ENCODE peak calls at places on chromosomes 7 and 10, in eight cellular contexts. G, B, Q, I, F, V, L and D are unnamed samples. For H3K4me1, the result is how much of the 10 kb centered on the place peaks cover.

GRCh38 chr10:24453404-24453830 is 244.5 kb downstream of the KIAA1217 start:
- DNase-seq in I (no peak), B (no peak), V (no peak), G (no peak), L (no peak), Q (no peak), F (no peak), D (no peak)

GRCh38 chr7:128234475-128234874 is 6.6 kb upstream of the LEP start:
- DNase-seq in F (no peak), Q (no peak), B (no peak), L (no peak), G (no peak), V (no peak), I (no peak), D (no peak)

GRCh38 chr7:128014864-128015263 is 16.4 kb downstream of the LRRC4 start:
- DNase-seq in L (no peak), I (no peak), G (no peak), F (no peak), B (no peak), Q (no peak), V (no peak), D (no peak)

GRCh38 chr7:18177815-18178660 is 150.4 kb upstream of the PRPS1L1 start:
- DNase-seq in L (no peak), B (no peak), G (peak), V (peak), F (peak), Q (peak), I (peak), D (no peak)

GRCh38 chr7:51428226-51428887 is 111.7 kb upstream of the COBL start:
- DNase-seq in V (peak), L (no peak), B (no peak), Q (peak), I (no peak), F (peak), G (no peak), D (peak)

GRCh38 chr7:66958708-66959350 is 36.6 kb downstream of the SBDS start:
- DNase-seq in I (no peak), B (no peak), Q (no peak), L (no peak), G (peak), F (no peak), V (no peak), D (no peak)

GRCh38 chr7:502296-502695 is 17.4 kb downstream of the PDGFA start:
- DNase-seq in V (no peak), Q (no peak), G (peak), B (peak), L (no peak), I (no peak), F (no peak), D (no peak)

GRCh38 chr10:103197177-103197576 is 4.1 kb upstream of the NT5C2 start:
- DNase-seq in V (no peak), Q (peak), F (peak), B (peak), L (peak), I (peak), G (peak), D (no peak)

GRCh38 chr7:26280723-26281122 is 10.9 kb upstream of the SNX10 start:
- DNase-seq in I (no peak), F (no peak), B (no peak), V (no peak), L (no peak), Q (no peak), G (no peak), D (no peak)

GRCh38 chr7:99193527-99194214 is 14.2 kb downstream of the KPNA7 start:
- DNase-seq in I (no peak), B (no peak), Q (no peak), V (no peak), G (peak), F (peak), L (no peak), D (no peak)

GRCh38 chr7:43148161-43148731 is 35.8 kb downstream of the HECW1 start:
- DNase-seq in Q (no peak), V (peak), L (no peak), B (no peak), G (no peak), I (no peak), F (peak), D (no peak)

GRCh38 chr7:50714851-50715250 is 67.8 kb downstream of the GRB10 start:
- DNase-seq in G (no peak), L (no peak), F (peak), Q (no peak), I (no peak), B (no peak), V (no peak), D (no peak)

GRCh38 chr7:140546947-140547346 is 67.6 kb upstream of the MKRN1 start:
- DNase-seq in G (no peak), I (no peak), V (no peak), F (no peak), B (no peak), L (no peak), Q (no peak), D (no peak)

GRCh38 chr7:100867040-100867795 is at the start of gene TRIP6:
- DNase-seq in L (peak), G (peak), F (peak), V (peak), Q (peak), B (peak), I (no peak), D (no peak)

GRCh38 chr10:24456319-24456718 is 247.4 kb downstream of the KIAA1217 start:
- DNase-seq in F (peak), B (no peak), G (no peak), V (no peak), I (no peak), Q (peak), L (no peak), D (no peak)

GRCh38 chr10:29186221-29186620 is 102.6 kb upstream of the LYZL1 start:
- DNase-seq in G (no peak), Q (no peak), I (no peak), B (no peak), F (peak), L (no peak), V (no peak), D (no peak)

GRCh38 chr10:64306888-64307287 is 785.7 kb downstream of the REEP3 start:
- DNase-seq in G (no peak), F (no peak), V (no peak), Q (no peak), B (no peak), I (no peak), L (no peak), D (no peak)

GRCh38 chr7:98372993-98373392 is 27.9 kb downstream of the BAIAP2L1 start:
- DNase-seq in I (no peak), L (no peak), F (peak), V (no peak), B (no peak), G (no peak), Q (no peak), D (no peak)

GRCh38 chr7:40546616-40547501 is 412.1 kb downstream of the SUGCT start:
- DNase-seq in B (no peak), Q (no peak), F (peak), G (no peak), V (no peak), L (no peak), I (no peak), D (peak)

GRCh38 chr7:106979551-106980357 is 64.8 kb upstream of the PRKAR2B start:
- DNase-seq in V (no peak), I (no peak), B (no peak), F (no peak), L (peak), G (no peak), Q (no peak), D (no peak)

GRCh38 chr10:71528371-71529202 is 131.9 kb downstream of the CDH23 start:
- DNase-seq in F (no peak), L (no peak), B (peak), Q (no peak), G (no peak), I (no peak), V (no peak), D (no peak)

GRCh38 chr7:78530351-78530750 is 731.8 kb downstream of the PHTF2 start:
- DNase-seq in L (no peak), Q (no peak), V (no peak), I (peak), G (no peak), B (no peak), F (peak), D (no peak)

GRCh38 chr7:76225379-76225778 is 23.7 kb downstream of the SRRM3 start:
- DNase-seq in F (peak), G (no peak), V (peak), B (no peak), Q (peak), I (no peak), L (peak), D (no peak)

GRCh38 chr10:97498841-97499560 is at the start of gene UBTD1:
- DNase-seq in G (no peak), Q (peak), V (peak), B (peak), F (no peak), L (peak), I (no peak), D (peak)

GRCh38 chr7:178444-178843 is 13.9 kb upstream of the FAM20C start:
- DNase-seq in G (no peak), V (no peak), B (no peak), L (no peak), I (no peak), F (no peak), Q (no peak), D (no peak)

GRCh38 chr7:24786941-24787340 is 29.7 kb upstream of the GSDME start:
- DNase-seq in F (peak), L (no peak), V (no peak), I (peak), G (no peak), B (peak), Q (no peak), D (no peak)

GRCh38 chr7:137423321-137423720 is 79.8 kb upstream of the PTN start:
- DNase-seq in F (no peak), B (no peak), G (no peak), I (no peak), Q (no peak), L (no peak), V (no peak), D (no peak)

GRCh38 chr7:106177295-106177690 is 65.2 kb upstream of the SYPL1 start:
- DNase-seq in G (no peak), Q (no peak), V (no peak), F (no peak), I (no peak), B (no peak), L (no peak), D (no peak)

GRCh38 chr7:16791071-16791470 is 13.7 kb downstream of the AGR2 start:
- DNase-seq in B (no peak), F (peak), I (no peak), G (no peak), L (no peak), Q (no peak), V (no peak), D (no peak)

GRCh38 chr7:30804078-30804661 is 33.0 kb downstream of the MINDY4 start:
- DNase-seq in G (no peak), V (no peak), L (no peak), I (no peak), B (no peak), Q (no peak), F (peak), D (no peak)

GRCh38 chr7:36029846-36030510 is 123.1 kb upstream of the EEPD1 start:
- DNase-seq in I (no peak), Q (no peak), L (no peak), F (peak), B (no peak), V (no peak), G (no peak), D (no peak)

GRCh38 chr7:95511716-95512260 is 26.0 kb downstream of the ASB4 start:
- DNase-seq in Q (peak), F (peak), I (no peak), V (peak), G (no peak), L (peak), B (peak), D (peak)

GRCh38 chr10:77592510-77592909 is 45.1 kb downstream of the KCNMA1 start:
- DNase-seq in I (no peak), G (no peak), Q (no peak), L (no peak), B (no peak), V (no peak), F (no peak), D (no peak)

GRCh38 chr10:88337134-88337533 is 246.0 kb downstream of the RNLS start:
- DNase-seq in Q (no peak), B (no peak), G (no peak), L (no peak), I (no peak), F (no peak), V (no peak), D (no peak)

GRCh38 chr7:22779697-22780096 is 43.0 kb downstream of the TOMM7 start:
- DNase-seq in G (no peak), F (no peak), Q (no peak), V (no peak), I (no peak), B (no peak), L (no peak), D (no peak)

GRCh38 chr10:23755557-23755956 is 316.7 kb downstream of the OTUD1 start:
- DNase-seq in V (no peak), B (no peak), I (no peak), G (no peak), Q (no peak), L (no peak), F (no peak), D (no peak)

GRCh38 chr7:76286842-76287403 is 15.6 kb upstream of the HSPB1 start:
- DNase-seq in F (no peak), L (no peak), I (no peak), B (no peak), V (no peak), G (no peak), Q (no peak), D (no peak)

GRCh38 chr7:54679414-54679813 is 79.6 kb downstream of the SEC61G start:
- DNase-seq in G (no peak), L (no peak), I (no peak), F (no peak), V (no peak), B (no peak), Q (no peak), D (no peak)

DNA sequence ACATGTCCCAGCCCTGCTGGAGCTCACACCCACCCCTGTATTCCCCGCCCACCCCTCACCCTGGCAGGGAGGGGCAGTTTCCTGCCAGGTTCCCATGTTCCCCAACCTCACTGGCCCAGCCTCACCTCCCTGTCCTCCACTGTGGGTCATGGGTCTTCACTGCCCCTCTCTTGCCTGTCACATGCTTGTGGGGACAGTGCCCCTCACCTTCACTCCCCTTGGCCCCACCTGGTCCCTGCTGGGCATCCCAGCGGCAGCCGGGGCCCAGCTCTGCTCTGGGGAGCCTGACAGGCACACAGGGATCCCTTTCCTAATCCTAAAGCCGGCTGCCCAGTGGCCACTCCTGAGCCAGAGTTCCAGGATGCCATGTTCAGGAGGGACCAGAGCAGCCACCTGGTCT is 21.4 kb upstream of the ZNF862 start:
- DNase-seq in Q (no peak), V (no peak), L (no peak), G (peak), B (no peak), I (no peak), F (no peak), D (no peak)
- H3K4me3 ChIP-seq in Q (no peak), V (no peak), L (no peak), G (no peak), B (no peak), I (no peak), F (no peak), D (no peak)

GRCh38 chr10:43681721-43682120 is 33.0 kb upstream of the ZNF32 start:
- DNase-seq in V (no peak), G (no peak), B (no peak), F (no peak), I (no peak), Q (no peak), L (no peak), D (no peak)

GRCh38 chr10:43685744-43686143 is 37.1 kb upstream of the ZNF32 start:
- DNase-seq in Q (no peak), I (no peak), B (no peak), V (no peak), L (no peak), F (no peak), G (no peak), D (no peak)

GRCh38 chr10:43682956-43683355 is 34.3 kb upstream of the ZNF32 start:
- DNase-seq in V (no peak), B (no peak), I (no peak), F (no peak), Q (no peak), G (no peak), L (no peak), D (no peak)

GRCh38 chr10:43684198-43684559 is 35.5 kb upstream of the ZNF32 start:
- DNase-seq in F (no peak), Q (no peak), B (no peak), L (no peak), G (no peak), V (no peak), I (no peak), D (no peak)

GRCh38 chr10:43683451-43684197 is 34.9 kb upstream of the ZNF32 start:
- DNase-seq in I (no peak), V (peak), F (peak), B (no peak), Q (no peak), G (no peak), L (peak), D (peak)
- TF ChIP-seq CTCF in I (peak), V (peak), F (peak), B (peak), Q (peak), G (no peak), L (peak), D (peak)

GRCh38 chr10:117721883-117722282 is 179.3 kb downstream of the EMX2 start:
- DNase-seq in B (no peak), Q (no peak), V (no peak), I (no peak), L (no peak), G (no peak), F (no peak), D (no peak)
- H3K4me1 ChIP-seq in B (under half), Q (under half), V (under half), I (under half), L (under half), G (under half), F (under half), D (under half)

GRCh38 chr10:93062499-93063216 is 2.1 kb downstream of the CYP26C1 start:
- DNase-seq in F (no peak), Q (peak), I (no peak), G (peak), B (no peak), L (peak), V (peak), D (no peak)

GRCh38 chr10:93063217-93063976 is 2.8 kb downstream of the CYP26C1 start:
- DNase-seq in V (no peak), B (no peak), F (no peak), Q (no peak), I (no peak), G (no peak), L (no peak), D (no peak)

GRCh38 chr10:93061594-93062498 is 1.2 kb downstream of the CYP26C1 start:
- DNase-seq in B (no peak), I (no peak), F (no peak), L (no peak), V (no peak), Q (no peak), G (peak), D (no peak)

GRCh38 chr10:93059975-93060886 is at the start of gene CYP26C1:
- DNase-seq in F (no peak), B (no peak), Q (no peak), G (no peak), V (peak), I (no peak), L (no peak), D (no peak)

DNA sequence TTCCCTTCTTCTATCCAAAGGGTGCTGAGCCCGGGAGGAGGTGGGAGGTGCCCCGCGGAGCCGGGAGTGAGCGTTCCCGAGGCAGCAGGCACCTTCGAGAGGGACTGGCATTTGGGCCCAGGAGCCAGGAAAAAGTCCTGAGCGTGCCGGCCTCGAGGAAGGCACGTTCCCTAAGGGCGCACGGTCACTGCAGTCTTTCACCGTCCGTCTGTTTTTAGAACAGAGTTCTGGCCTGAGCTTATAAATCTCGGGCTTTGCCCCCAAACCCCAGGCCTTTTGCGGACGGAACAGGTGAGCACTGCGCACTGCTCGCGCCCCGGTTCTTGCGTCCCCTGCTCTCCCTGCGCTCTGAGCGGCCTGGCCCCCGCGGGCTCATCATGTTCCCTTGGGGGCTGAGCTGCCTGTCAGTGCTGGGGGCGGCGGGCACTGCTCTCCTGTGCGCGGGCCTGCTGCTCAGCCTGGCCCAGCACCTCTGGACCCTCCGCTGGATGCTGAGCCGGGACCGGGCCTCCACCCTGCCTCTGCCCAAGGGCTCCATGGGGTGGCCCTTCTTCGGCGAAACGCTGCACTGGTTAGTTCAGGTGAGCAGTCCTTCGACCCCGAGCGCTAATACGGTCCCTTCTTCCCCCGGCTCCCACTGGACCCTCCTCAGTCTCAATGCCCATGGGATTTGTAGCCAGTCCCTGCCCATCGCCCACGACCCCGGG is 442 bp downstream of the CYP26C1 start:
- DNase-seq in G (no peak), F (no peak), V (no peak), B (no peak), Q (no peak), I (no peak), L (no peak), D (no peak)
- H3K4me3 ChIP-seq in G (peak), F (no peak), V (peak), B (no peak), Q (no peak), I (no peak), L (no peak), D (no peak)

GRCh38 chr10:69042417-69042816 is 45.5 kb upstream of the SRGN start:
- DNase-seq in L (no peak), I (no peak), F (no peak), G (no peak), Q (no peak), B (no peak), V (no peak), D (no peak)
- TF ChIP-seq CTCF in L (no peak), I (no peak), F (no peak), G (no peak), Q (no peak), B (no peak), V (no peak), D (no peak)

GRCh38 chr10:20396168-20396567 is 500.9 kb downstream of the NEBL start:
- DNase-seq in I (no peak), G (no peak), B (no peak), V (no peak), L (no peak), Q (no peak), F (no peak), D (no peak)

DNA sequence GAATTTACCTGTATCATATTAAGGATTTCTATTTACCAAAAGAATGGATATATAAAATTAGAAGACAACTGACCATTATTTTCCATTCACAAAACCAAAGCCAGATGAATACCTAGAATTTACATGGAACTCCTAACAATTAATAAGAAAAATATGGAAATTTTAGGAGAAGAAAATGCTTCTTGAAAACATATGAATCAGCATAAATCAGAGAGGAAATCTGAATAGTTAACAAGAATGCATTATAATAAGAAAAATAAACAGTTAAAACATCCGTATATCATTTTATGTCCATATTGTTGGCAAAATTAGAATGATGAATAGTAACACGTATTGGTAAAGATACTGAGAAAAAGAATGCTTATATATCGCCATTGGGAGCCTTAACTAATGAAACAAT is 505.5 kb downstream of the NEBL start:
- DNase-seq in B (no peak), V (no peak), F (no peak), Q (no peak), L (no peak), G (no peak), I (no peak), D (no peak)
- H3K4me1 ChIP-seq in B (under half), V (under half), F (under half), Q (under half), L (under half), G (under half), I (under half), D (under half)

DNA sequence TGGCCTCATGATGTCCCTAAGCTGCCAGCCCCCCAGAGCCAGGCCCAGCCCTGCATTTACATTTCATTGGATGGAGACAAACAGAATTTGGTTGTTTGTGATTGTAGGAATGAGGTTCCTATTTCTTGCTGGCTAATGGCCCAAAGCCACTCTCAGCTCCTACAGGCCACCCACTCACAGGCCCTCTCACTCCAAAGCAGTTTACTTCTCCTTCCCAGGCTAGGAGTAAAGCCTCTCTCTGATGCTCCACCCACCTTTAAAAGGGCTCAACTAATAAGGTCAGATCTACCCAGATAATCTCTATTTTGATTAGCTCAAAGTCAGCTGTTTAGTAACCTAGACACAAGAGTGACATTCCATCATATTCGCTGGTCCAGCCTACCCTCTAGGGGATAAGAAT is 11.2 kb upstream of the CUZD1 start:
- DNase-seq in I (no peak), V (no peak), L (no peak), G (no peak), Q (no peak), B (no peak), F (no peak), D (no peak)
- H3K4me3 ChIP-seq in I (no peak), V (no peak), L (no peak), G (no peak), Q (no peak), B (no peak), F (no peak), D (no peak)